ENCODE peak calls at places on chromosomes 7 and 10, in five cellular contexts. Q, U, I, S and E are unnamed samples.

GRCh38 chr7:131226116-131226562 is 101.5 kb upstream of the MKLN1 start:
- DNase-seq in Q (no peak), U (peak; percentile 34), I (no peak), S (peak; percentile 55), E (no peak)

GRCh38 chr7:75743455-75743859 is 4.7 kb upstream of the HIP1 start:
- DNase-seq in Q (no peak), U (peak; percentile 46), I (no peak), S (peak; percentile 44), E (no peak)

GRCh38 chr7:26237035-26237807 is 35.7 kb downstream of the CBX3 start:
- DNase-seq in Q (peak; percentile 18), U (no peak), I (no peak), S (no peak), E (no peak)

GRCh38 chr10:89279449-89279869 is 22.4 kb upstream of the IFIT2 start:
- DNase-seq in Q (peak; percentile 53), U (peak; percentile 81), I (no peak), S (peak; percentile 91), E (no peak)

GRCh38 chr7:110881731-110882130 is 209.2 kb upstream of the LRRN3 start:
- DNase-seq in Q (no peak), U (no peak), I (no peak), S (no peak), E (no peak)

GRCh38 chr10:48554246-48554645 is 50.6 kb downstream of the ARHGAP22 start:
- DNase-seq in Q (no peak), U (no peak), I (no peak), S (no peak), E (no peak)

GRCh38 chr10:1452777-1453176 is 284.5 kb downstream of the ADARB2 start:
- DNase-seq in Q (no peak), U (no peak), I (no peak), S (no peak), E (no peak)

GRCh38 chr10:74923556-74923955 is 97.2 kb downstream of the KAT6B start:
- DNase-seq in Q (no peak), U (no peak), I (peak; percentile 56), S (no peak), E (no peak)

GRCh38 chr7:3835102-3835501 is 534.0 kb downstream of the SDK1 start:
- DNase-seq in Q (peak; percentile 66), U (no peak), I (no peak), S (no peak), E (no peak)

GRCh38 chr7:128045766-128046165 is 14.5 kb upstream of the LRRC4 start:
- DNase-seq in Q (no peak), U (no peak), I (no peak), S (peak; percentile 43), E (no peak)

GRCh38 chr10:35202050-35202449 is 75.4 kb downstream of the CREM start:
- DNase-seq in Q (no peak), U (no peak), I (no peak), S (no peak), E (no peak)

GRCh38 chr10:125084191-125085186 is 75.9 kb downstream of the CTBP2 start:
- DNase-seq in Q (peak; percentile 93), U (peak; percentile 94), I (no peak), S (peak; percentile 92), E (no peak)

GRCh38 chr7:115838829-115839228 is 191.7 kb downstream of the TFEC start:
- DNase-seq in Q (peak; percentile 7), U (peak; percentile 16), I (no peak), S (peak; percentile 70), E (no peak)

GRCh38 chr10:36473122-36473521 is 652.3 kb upstream of the ANKRD30A start:
- DNase-seq in Q (no peak), U (no peak), I (no peak), S (no peak), E (no peak)

GRCh38 chr7:128035712-128036111 is 4.5 kb upstream of the LRRC4 start:
- DNase-seq in Q (no peak), U (peak; percentile 58), I (no peak), S (peak; percentile 14), E (no peak)

GRCh38 chr7:2566348-2566889 is 7.6 kb downstream of the IQCE start:
- DNase-seq in Q (no peak), U (no peak), I (peak; percentile 10), S (no peak), E (no peak)

GRCh38 chr7:69759373-69759772 is 161.1 kb downstream of the AUTS2 start:
- DNase-seq in Q (no peak), U (no peak), I (no peak), S (no peak), E (no peak)

GRCh38 chr7:2209961-2210323 is 22.8 kb downstream of the MAD1L1 start:
- DNase-seq in Q (no peak), U (no peak), I (no peak), S (no peak), E (no peak)

GRCh38 chr7:147567043-147567442 is 1023.5 kb upstream of the C7orf33 start:
- DNase-seq in Q (no peak), U (no peak), I (no peak), S (no peak), E (no peak)

GRCh38 chr7:42550706-42551470 is 313.9 kb upstream of the GLI3 start:
- DNase-seq in Q (peak; percentile 63), U (no peak), I (no peak), S (peak; percentile 12), E (no peak)

GRCh38 chr7:72785166-72785955 is 42.6 kb downstream of the TYW1B start:
- DNase-seq in Q (peak; percentile 51), U (peak; percentile 8), I (no peak), S (peak; percentile 22), E (no peak)

GRCh38 chr10:123848564-123849457 is 42.8 kb downstream of the CPXM2 start:
- DNase-seq in Q (no peak), U (no peak), I (no peak), S (no peak), E (peak; percentile 53)

GRCh38 chr7:15288746-15289145 is 273.1 kb downstream of the AGMO start:
- DNase-seq in Q (no peak), U (peak; percentile 11), I (no peak), S (peak; percentile 93), E (no peak)

GRCh38 chr7:22561356-22561755 is 61.4 kb upstream of the STEAP1B start:
- DNase-seq in Q (peak; percentile 91), U (peak; percentile 98), I (peak; percentile 72), S (peak; percentile 99), E (no peak)

GRCh38 chr10:45379891-45380540 is 6.0 kb downstream of the ALOX5 start:
- DNase-seq in Q (no peak), U (no peak), I (peak; percentile 83), S (no peak), E (no peak)

GRCh38 chr10:60816624-60817023 is 38.3 kb downstream of the CDK1 start:
- DNase-seq in Q (peak; percentile 78), U (peak; percentile 96), I (no peak), S (peak; percentile 94), E (peak; percentile 66)

GRCh38 chr10:29386347-29386999 is 97.6 kb downstream of the LYZL1 start:
- DNase-seq in Q (peak; percentile 39), U (peak; percentile 59), I (no peak), S (peak; percentile 57), E (peak; percentile 36)

GRCh38 chr10:101013365-101013825 is 13.8 kb downstream of the LZTS2 start:
- DNase-seq in Q (peak; percentile 67), U (no peak), I (no peak), S (no peak), E (no peak)
- TF ChIP-seq CTCF in Q (no peak), U (no peak), I (no peak), S (no peak), E (no peak)

GRCh38 chr10:121661451-121661851 is 63.2 kb upstream of the FGFR2 start:
- DNase-seq in Q (no peak), U (no peak), I (no peak), S (no peak), E (no peak)

GRCh38 chr10:121665809-121666208 is 67.6 kb upstream of the FGFR2 start:
- DNase-seq in Q (no peak), U (no peak), I (no peak), S (no peak), E (no peak)

GRCh38 chr10:121664671-121665070 is 66.4 kb upstream of the FGFR2 start:
- DNase-seq in Q (peak; percentile 50), U (no peak), I (no peak), S (no peak), E (no peak)

GRCh38 chr10:121662531-121662930 is 64.3 kb upstream of the FGFR2 start:
- DNase-seq in Q (no peak), U (no peak), I (no peak), S (no peak), E (no peak)

GRCh38 chr10:121662945-121663917 is 65.0 kb upstream of the FGFR2 start:
- DNase-seq in Q (peak; percentile 31), U (no peak), I (no peak), S (no peak), E (peak; percentile 20)
- TF ChIP-seq CTCF in Q (peak; percentile 37), U (peak; percentile 21), I (no peak), S (no peak), E (no peak)

GRCh38 chr7:12066561-12066960 is 144.5 kb upstream of the TMEM106B start:
- DNase-seq in Q (peak; percentile 87), U (no peak), I (no peak), S (no peak), E (no peak)

GRCh38 chr7:12056977-12057376 is 154.1 kb upstream of the TMEM106B start:
- DNase-seq in Q (no peak), U (no peak), I (no peak), S (no peak), E (no peak)

GRCh38 chr7:12064716-12065115 is 146.4 kb upstream of the TMEM106B start:
- DNase-seq in Q (no peak), U (no peak), I (no peak), S (no peak), E (no peak)

GRCh38 chr7:12066004-12066403 is 145.1 kb upstream of the TMEM106B start:
- DNase-seq in Q (peak; percentile 87), U (no peak), I (no peak), S (no peak), E (no peak)

GRCh38 chr7:12062062-12062461 is 149.0 kb upstream of the TMEM106B start:
- DNase-seq in Q (no peak), U (peak; percentile 14), I (no peak), S (no peak), E (no peak)
- TF ChIP-seq CTCF in Q (peak; percentile 35), U (peak; percentile 49), I (no peak), S (peak; percentile 46), E (no peak)

GRCh38 chr7:8365499-8366110 is 67.8 kb upstream of the NXPH1 start:
- DNase-seq in Q (peak; percentile 36), U (no peak), I (no peak), S (no peak), E (no peak)
- TF ChIP-seq CTCF in Q (peak; percentile 54), U (no peak), I (no peak), S (no peak), E (no peak)

GRCh38 chr10:131892817-131893675 is 7.8 kb upstream of the PPP2R2D start:
- DNase-seq in Q (no peak), U (no peak), I (no peak), S (no peak), E (no peak)

GRCh38 chr10:131890276-131891195 is 10.3 kb upstream of the PPP2R2D start:
- DNase-seq in Q (no peak), U (no peak), I (no peak), S (no peak), E (no peak)

GRCh38 chr10:131889755-131890154 is 11.1 kb upstream of the PPP2R2D start:
- DNase-seq in Q (no peak), U (no peak), I (no peak), S (no peak), E (no peak)

GRCh38 chr10:131891929-131892816 is 8.6 kb upstream of the PPP2R2D start:
- DNase-seq in Q (no peak), U (no peak), I (no peak), S (no peak), E (no peak)

GRCh38 chr10:131891196-131891928 is 9.4 kb upstream of the PPP2R2D start:
- DNase-seq in Q (peak; percentile 36), U (no peak), I (no peak), S (no peak), E (no peak)
- TF ChIP-seq CTCF in Q (peak; percentile 33), U (no peak), I (no peak), S (no peak), E (no peak)